ENCODE peak calls at places on chromosome 22, in four cellular contexts. F is HEK293T; G is CD4-positive, alpha-beta memory T cell; M is kidney. D is an unnamed sample.

GRCh38 chr22:22702159-22702873 is 57.9 kb downstream of the GGTLC2 start:
- DNase-seq in F (no peak), G (no peak), M (no peak), D (no peak)

GRCh38 chr22:18954941-18955571 is 19.0 kb upstream of the PRODH start:
- DNase-seq in F (no peak), G (no peak), M (peak), D (no peak)

GRCh38 chr22:41092847-41093371 is 517 bp downstream of the EP300 start:
- DNase-seq in F (no peak), G (peak), M (no peak), D (peak)

GRCh38 chr22:22835892-22836291 is 51.7 kb upstream of the IGLL5 start:
- DNase-seq in F (no peak), G (no peak), M (no peak), D (no peak)

GRCh38 chr22:49479566-49479965 is 348.1 kb downstream of the BRD1 start:
- DNase-seq in F (no peak), G (no peak), M (no peak), D (no peak)

GRCh38 chr22:24985824-24986214 is 33.3 kb downstream of the KIAA1671 start:
- DNase-seq in F (no peak), G (no peak), M (no peak), D (no peak)

GRCh38 chr22:39409630-39410029 is 10.1 kb downstream of the TAB1 start:
- DNase-seq in F (no peak), G (no peak), M (no peak), D (no peak)

GRCh38 chr22:45998638-45999378 is 21.8 kb upstream of the WNT7B start:
- DNase-seq in F (no peak), G (no peak), M (peak), D (no peak)

GRCh38 chr22:44136112-44136511 is 44.6 kb upstream of the PARVG start:
- DNase-seq in F (no peak), G (no peak), M (peak), D (no peak)

GRCh38 chr22:43013355-43014061 is 1.4 kb downstream of the PACSIN2 start:
- DNase-seq in F (no peak), G (no peak), M (no peak), D (no peak)

GRCh38 chr22:38423512-38424503 is 31.2 kb downstream of the KCNJ4 start:
- DNase-seq in F (no peak), G (no peak), M (peak), D (no peak)

GRCh38 chr22:48827904-48828555 is 999.6 kb downstream of the BRD1 start:
- DNase-seq in F (no peak), G (no peak), M (peak), D (no peak)

GRCh38 chr22:45604239-45604711 is 67.4 kb upstream of the ATXN10 start:
- DNase-seq in F (no peak), G (no peak), M (peak), D (no peak)

GRCh38 chr22:49296561-49296960 is 531.1 kb downstream of the BRD1 start:
- DNase-seq in F (no peak), G (no peak), M (no peak), D (no peak)

D was measured in GM20000.